ENCODE peak calls at places on chromosomes 16 and 17, in ten cellular contexts. W, G, F, U, N, S, M, C, O and Z are unnamed samples.

GRCh38 chr16:74296120-74296464 is 522 bp upstream of the PSMD7 start:
- DNase-seq in O (no peak), G (peak), S (no peak), N (no peak), U (no peak), W (no peak), C (no peak), F (no peak), M (no peak), Z (no peak)

GRCh38 chr17:691423-691822 is 23.2 kb downstream of the VPS53 start:
- DNase-seq in G (no peak), N (no peak), U (no peak), W (no peak), S (no peak), F (no peak), C (no peak), O (peak), M (no peak), Z (no peak)

GRCh38 chr17:57574040-57574513 is 171.0 kb downstream of the CCDC182 start:
- DNase-seq in W (no peak), O (no peak), U (no peak), F (no peak), N (peak), C (no peak), G (no peak), S (peak), M (no peak), Z (no peak)

GRCh38 chr17:50414808-50415207 is 11.2 kb upstream of the ACSF2 start:
- DNase-seq in M (no peak), G (no peak), C (no peak), W (no peak), O (peak), S (no peak), N (no peak), F (no peak), U (no peak), Z (no peak)

GRCh38 chr17:50559674-50560184 is 786 bp upstream of the CACNA1G start:
- DNase-seq in G (peak), F (peak), N (peak), W (no peak), O (peak), C (no peak), U (peak), S (no peak), M (peak), Z (no peak)

GRCh38 chr17:66255112-66255511 is 25.9 kb upstream of the APOH start:
- DNase-seq in N (peak), C (peak), G (peak), U (no peak), S (peak), M (no peak), W (no peak), F (peak), O (peak), Z (no peak)

GRCh38 chr17:49049265-49049664 is 52.1 kb downstream of the IGF2BP1 start:
- DNase-seq in F (no peak), G (no peak), C (no peak), S (no peak), O (no peak), M (no peak), U (no peak), W (no peak), N (no peak), Z (no peak)

GRCh38 chr16:50266337-50267091 is at the start of gene ADCY7:
- DNase-seq in U (peak), N (peak), W (peak), F (no peak), C (peak), S (peak), G (peak), M (peak), O (peak), Z (peak)

GRCh38 chr16:20504418-20504817 is 53.1 kb downstream of the ACSM2A start:
- DNase-seq in U (no peak), N (no peak), O (no peak), C (no peak), M (no peak), S (no peak), F (no peak), G (no peak), W (no peak), Z (no peak)

GRCh38 chr17:67443931-67444597 is 67.0 kb downstream of the PITPNC1 start:
- DNase-seq in M (no peak), F (no peak), G (no peak), S (no peak), N (no peak), O (no peak), C (no peak), W (no peak), U (peak), Z (no peak)

GRCh38 chr16:84502075-84502474 is 2.4 kb downstream of the MEAK7 start:
- DNase-seq in W (no peak), U (no peak), C (no peak), O (no peak), N (no peak), G (no peak), S (no peak), M (no peak), F (no peak), Z (no peak)

GRCh38 chr17:64950871-64951270 is 31.6 kb upstream of the LRRC37A3 start:
- DNase-seq in C (no peak), U (no peak), S (no peak), F (no peak), N (no peak), W (no peak), G (no peak), O (peak), M (no peak), Z (no peak)

GRCh38 chr16:31149332-31149731 is 534 bp downstream of the PRSS36 start:
- DNase-seq in N (no peak), M (no peak), W (no peak), O (no peak), C (no peak), S (no peak), G (no peak), U (no peak), F (no peak), Z (no peak)

GRCh38 chr17:70905796-70906195 is 736.5 kb downstream of the KCNJ2 start:
- DNase-seq in N (peak), C (no peak), M (no peak), O (peak), F (no peak), S (peak), G (peak), W (no peak), U (no peak), Z (no peak)

GRCh38 chr16:79806757-79807156 is 206.2 kb upstream of the MAF start:
- DNase-seq in M (no peak), F (no peak), N (no peak), S (no peak), O (no peak), U (no peak), C (no peak), W (no peak), G (no peak), Z (no peak)

GRCh38 chr16:50309156-50309526 is 42.8 kb downstream of the ADCY7 start:
- DNase-seq in O (no peak), M (peak), F (no peak), G (no peak), W (no peak), U (no peak), C (no peak), N (no peak), S (no peak), Z (peak)

GRCh38 chr17:40914456-40914855 is 23.0 kb downstream of the KRT23 start:
- DNase-seq in C (no peak), N (no peak), F (no peak), U (no peak), G (no peak), M (no peak), W (no peak), S (no peak), O (no peak), Z (no peak)

GRCh38 chr16:88014201-88014781 is 63.1 kb downstream of the BANP start:
- DNase-seq in U (no peak), M (no peak), O (peak), S (no peak), W (no peak), G (peak), F (no peak), C (no peak), N (no peak), Z (peak)

GRCh38 chr16:12199524-12199923 is 223.0 kb downstream of the SNX29 start:
- DNase-seq in C (no peak), U (no peak), N (no peak), S (no peak), G (no peak), O (peak), W (no peak), M (no peak), F (no peak), Z (peak)

GRCh38 chr17:30930495-30930894 is 8.8 kb downstream of the ADAP2 start:
- DNase-seq in C (no peak), S (no peak), O (no peak), G (no peak), M (no peak), F (no peak), U (no peak), N (no peak), W (no peak), Z (no peak)

GRCh38 chr17:47816111-47816735 is 5.4 kb downstream of the OSBPL7 start:
- DNase-seq in W (no peak), N (no peak), O (no peak), U (no peak), F (no peak), G (no peak), S (no peak), M (no peak), C (no peak), Z (no peak)